ENCODE peak calls at places on chromosomes 3 and 15, in seven cellular contexts. One of them, this sample, is unnamed. For H3K9me3, the result is how much of the 10 kb centered on the place peaks cover.

GRCh38 chr15:28912422-28912821 is 26.6 kb downstream of the APBA2 start:
- DNase-seq in keratinocyte: no peak
- DNase-seq in tibial nerve: no peak
- DNase-seq in psoas muscle: no peak
- DNase-seq in prostate gland: no peak
- DNase-seq in naive thymus-derived CD4-positive, alpha-beta T cell: no peak
- DNase-seq in uterus: no peak
- DNase-seq in this sample: no peak

GRCh38 chr15:48681274-48681840 is 35.8 kb upstream of the FBN1 start:
- DNase-seq in tibial nerve: no peak
- DNase-seq in naive thymus-derived CD4-positive, alpha-beta T cell: no peak
- DNase-seq in uterus: no peak
- DNase-seq in keratinocyte: no peak
- DNase-seq in psoas muscle: no peak
- DNase-seq in prostate gland: no peak
- DNase-seq in this sample: no peak

GRCh38 chr3:12395349-12396012 is 88.8 kb upstream of the TSEN2 start:
- DNase-seq in prostate gland: no peak
- DNase-seq in uterus: no peak
- DNase-seq in tibial nerve: no peak
- DNase-seq in psoas muscle: no peak
- DNase-seq in naive thymus-derived CD4-positive, alpha-beta T cell: no peak
- DNase-seq in keratinocyte: no peak
- DNase-seq in this sample: no peak

GRCh38 chr15:72491768-72492167 is 17.6 kb downstream of the ARIH1 start:
- DNase-seq in uterus: no peak
- DNase-seq in tibial nerve: no peak
- DNase-seq in psoas muscle: no peak
- DNase-seq in keratinocyte: no peak
- DNase-seq in prostate gland: no peak
- DNase-seq in naive thymus-derived CD4-positive, alpha-beta T cell: no peak
- DNase-seq in this sample: no peak

GRCh38 chr3:50316657-50317242 is 5.8 kb downstream of the HYAL2 start:
- DNase-seq in tibial nerve: no peak
- DNase-seq in naive thymus-derived CD4-positive, alpha-beta T cell: no peak
- DNase-seq in psoas muscle: no peak
- DNase-seq in keratinocyte: peak
- DNase-seq in prostate gland: peak
- DNase-seq in uterus: peak
- DNase-seq in this sample: no peak

GRCh38 chr15:40133544-40133943 is 24.9 kb upstream of the BMF start:
- DNase-seq in tibial nerve: no peak
- DNase-seq in psoas muscle: no peak
- DNase-seq in naive thymus-derived CD4-positive, alpha-beta T cell: no peak
- DNase-seq in prostate gland: no peak
- DNase-seq in uterus: no peak
- DNase-seq in keratinocyte: no peak
- DNase-seq in this sample: no peak

GRCh38 chr3:112302881-112303761 is 9.1 kb upstream of the SLC9C1 start:
- DNase-seq in keratinocyte: no peak
- DNase-seq in tibial nerve: no peak
- DNase-seq in prostate gland: no peak
- DNase-seq in naive thymus-derived CD4-positive, alpha-beta T cell: peak
- DNase-seq in uterus: no peak
- DNase-seq in psoas muscle: no peak
- DNase-seq in this sample: no peak

GRCh38 chr15:70112018-70112395 is 14.3 kb upstream of the TLE3 start:
- DNase-seq in psoas muscle: no peak
- DNase-seq in prostate gland: no peak
- DNase-seq in keratinocyte: no peak
- DNase-seq in naive thymus-derived CD4-positive, alpha-beta T cell: no peak
- DNase-seq in tibial nerve: no peak
- DNase-seq in uterus: no peak
- DNase-seq in this sample: no peak

GRCh38 chr3:106198828-106199194 is 330.0 kb upstream of the CBLB start:
- DNase-seq in prostate gland: no peak
- DNase-seq in keratinocyte: no peak
- DNase-seq in naive thymus-derived CD4-positive, alpha-beta T cell: no peak
- DNase-seq in psoas muscle: no peak
- DNase-seq in tibial nerve: peak
- DNase-seq in uterus: no peak
- DNase-seq in this sample: no peak

GRCh38 chr15:90221251-90221900 is 12.4 kb downstream of the CIB1 start:
- DNase-seq in psoas muscle: peak
- DNase-seq in prostate gland: peak
- DNase-seq in tibial nerve: peak
- DNase-seq in naive thymus-derived CD4-positive, alpha-beta T cell: no peak
- DNase-seq in keratinocyte: no peak
- DNase-seq in uterus: peak
- DNase-seq in this sample: peak

GRCh38 chr3:152323834-152324233 is 55.1 kb downstream of the MBNL1 start:
- DNase-seq in prostate gland: no peak
- DNase-seq in tibial nerve: no peak
- DNase-seq in naive thymus-derived CD4-positive, alpha-beta T cell: no peak
- DNase-seq in uterus: no peak
- DNase-seq in keratinocyte: no peak
- DNase-seq in psoas muscle: no peak
- DNase-seq in this sample: no peak

GRCh38 chr3:37474936-37475335 is 300.6 kb upstream of the LRRFIP2 start:
- DNase-seq in naive thymus-derived CD4-positive, alpha-beta T cell: no peak
- DNase-seq in keratinocyte: no peak
- DNase-seq in uterus: no peak
- DNase-seq in prostate gland: no peak
- DNase-seq in psoas muscle: peak
- DNase-seq in tibial nerve: no peak
- DNase-seq in this sample: peak

GRCh38 chr3:26114851-26115250 is 325.0 kb downstream of the OXSM start:
- DNase-seq in tibial nerve: no peak
- DNase-seq in prostate gland: no peak
- DNase-seq in psoas muscle: no peak
- DNase-seq in uterus: no peak
- DNase-seq in naive thymus-derived CD4-positive, alpha-beta T cell: no peak
- DNase-seq in keratinocyte: no peak
- DNase-seq in this sample: no peak

DNA sequence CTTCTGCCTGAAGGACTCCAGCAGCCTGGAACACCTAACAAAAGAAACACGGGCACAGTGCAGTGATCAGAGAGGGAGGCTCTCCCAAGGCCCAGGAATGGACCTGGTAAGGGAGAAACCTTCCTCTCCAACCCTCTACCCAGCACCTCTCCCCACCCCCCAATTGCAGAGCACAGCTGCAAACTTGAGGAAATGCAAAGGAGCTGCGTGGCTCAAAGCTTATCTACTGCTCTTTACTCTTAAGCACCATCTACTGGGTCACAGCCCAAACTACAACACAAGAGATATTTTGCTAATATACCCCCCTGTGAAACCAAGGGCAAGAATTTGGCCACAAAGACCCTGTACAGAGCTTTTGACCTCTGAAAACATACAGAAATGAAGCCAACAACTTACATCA is 328.3 kb downstream of the OXSM start:
- DNase-seq in tibial nerve: no peak
- DNase-seq in psoas muscle: no peak
- DNase-seq in prostate gland: no peak
- DNase-seq in naive thymus-derived CD4-positive, alpha-beta T cell: no peak
- DNase-seq in uterus: no peak
- DNase-seq in keratinocyte: no peak
- DNase-seq in this sample: no peak
- H3K9me3 ChIP-seq in tibial nerve: under half
- H3K9me3 ChIP-seq in psoas muscle: under half
- H3K9me3 ChIP-seq in prostate gland: under half
- H3K9me3 ChIP-seq in naive thymus-derived CD4-positive, alpha-beta T cell: under half
- H3K9me3 ChIP-seq in uterus: under half
- H3K9me3 ChIP-seq in keratinocyte: under half
- H3K9me3 ChIP-seq in this sample: under half

DNA sequence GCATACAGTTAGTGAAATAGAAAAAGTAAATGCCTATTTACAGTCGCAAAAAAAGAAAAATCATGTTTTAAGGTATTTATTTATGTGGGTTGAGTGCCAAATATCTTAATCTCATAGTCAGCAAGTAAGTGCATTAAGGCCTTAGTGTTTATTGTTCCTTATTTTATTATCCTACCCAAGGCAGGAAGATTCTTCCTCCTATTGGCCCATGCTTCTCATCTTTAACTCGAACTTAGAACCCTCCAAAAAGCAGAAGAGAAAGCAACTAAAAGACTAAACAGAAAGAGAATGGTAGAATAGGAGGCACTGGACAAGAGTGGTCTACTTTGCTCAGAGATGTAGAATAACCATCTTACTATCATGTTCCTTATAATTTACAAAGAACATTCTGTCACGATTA is 7.5 kb downstream of the RFX7 start:
- DNase-seq in naive thymus-derived CD4-positive, alpha-beta T cell: no peak
- DNase-seq in psoas muscle: no peak
- DNase-seq in keratinocyte: no peak
- DNase-seq in prostate gland: no peak
- DNase-seq in uterus: no peak
- DNase-seq in tibial nerve: no peak
- DNase-seq in this sample: no peak
- H3K9me3 ChIP-seq in naive thymus-derived CD4-positive, alpha-beta T cell: under half
- H3K9me3 ChIP-seq in psoas muscle: under half
- H3K9me3 ChIP-seq in keratinocyte: under half
- H3K9me3 ChIP-seq in prostate gland: under half
- H3K9me3 ChIP-seq in uterus: under half
- H3K9me3 ChIP-seq in tibial nerve: under half
- H3K9me3 ChIP-seq in this sample: under half

DNA sequence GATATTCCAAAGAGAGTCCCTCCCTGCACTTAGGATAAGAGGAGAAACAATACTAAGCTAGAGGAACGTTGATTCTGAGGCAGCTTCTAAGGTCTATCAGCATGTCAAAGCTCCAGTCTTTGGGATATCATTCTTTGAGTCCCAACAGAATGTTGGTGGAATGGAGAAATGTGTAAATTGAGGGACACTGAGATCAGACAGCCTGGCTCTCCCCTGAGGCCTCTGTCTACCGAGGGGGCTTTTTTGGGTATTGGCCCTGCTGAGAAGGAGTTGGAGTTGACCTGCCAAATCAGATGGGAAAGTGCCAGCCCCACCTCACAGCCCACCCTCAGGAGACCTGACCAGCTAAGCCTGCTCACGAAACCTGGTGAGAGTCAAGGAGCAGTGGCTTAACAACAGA is 27.6 kb upstream of the LRTM1 start:
- DNase-seq in uterus: no peak
- DNase-seq in tibial nerve: no peak
- DNase-seq in psoas muscle: no peak
- DNase-seq in prostate gland: no peak
- DNase-seq in naive thymus-derived CD4-positive, alpha-beta T cell: no peak
- DNase-seq in keratinocyte: no peak
- DNase-seq in this sample: no peak
- H3K9me3 ChIP-seq in uterus: under half
- H3K9me3 ChIP-seq in tibial nerve: under half
- H3K9me3 ChIP-seq in psoas muscle: under half
- H3K9me3 ChIP-seq in prostate gland: under half
- H3K9me3 ChIP-seq in naive thymus-derived CD4-positive, alpha-beta T cell: under half
- H3K9me3 ChIP-seq in keratinocyte: under half
- H3K9me3 ChIP-seq in this sample: under half

DNA sequence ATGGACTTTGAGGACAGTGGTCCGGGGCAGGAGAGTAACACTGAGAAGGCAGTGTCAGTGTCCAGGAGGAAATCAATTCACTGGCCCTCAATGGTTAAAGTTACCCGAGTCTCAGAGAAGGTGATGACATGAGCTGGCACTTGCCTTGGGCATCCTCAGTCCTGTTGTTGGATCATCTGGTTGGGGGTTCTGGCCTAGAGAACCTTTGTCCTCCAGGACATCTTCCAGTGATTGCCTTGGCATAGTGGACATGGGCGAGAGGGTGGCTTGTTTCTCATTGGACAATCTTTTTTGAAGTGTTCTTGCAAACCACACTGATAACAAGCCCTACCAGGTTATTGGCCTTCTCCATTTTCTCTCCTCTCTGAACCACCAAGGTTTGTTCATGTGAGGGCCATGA is 83.4 kb upstream of the TERB2 start:
- DNase-seq in prostate gland: no peak
- DNase-seq in uterus: no peak
- DNase-seq in tibial nerve: no peak
- DNase-seq in naive thymus-derived CD4-positive, alpha-beta T cell: no peak
- DNase-seq in keratinocyte: no peak
- DNase-seq in psoas muscle: no peak
- DNase-seq in this sample: no peak
- H3K9me3 ChIP-seq in prostate gland: under half
- H3K9me3 ChIP-seq in uterus: under half
- H3K9me3 ChIP-seq in tibial nerve: under half
- H3K9me3 ChIP-seq in naive thymus-derived CD4-positive, alpha-beta T cell: under half
- H3K9me3 ChIP-seq in keratinocyte: under half
- H3K9me3 ChIP-seq in psoas muscle: under half
- H3K9me3 ChIP-seq in this sample: under half

DNA sequence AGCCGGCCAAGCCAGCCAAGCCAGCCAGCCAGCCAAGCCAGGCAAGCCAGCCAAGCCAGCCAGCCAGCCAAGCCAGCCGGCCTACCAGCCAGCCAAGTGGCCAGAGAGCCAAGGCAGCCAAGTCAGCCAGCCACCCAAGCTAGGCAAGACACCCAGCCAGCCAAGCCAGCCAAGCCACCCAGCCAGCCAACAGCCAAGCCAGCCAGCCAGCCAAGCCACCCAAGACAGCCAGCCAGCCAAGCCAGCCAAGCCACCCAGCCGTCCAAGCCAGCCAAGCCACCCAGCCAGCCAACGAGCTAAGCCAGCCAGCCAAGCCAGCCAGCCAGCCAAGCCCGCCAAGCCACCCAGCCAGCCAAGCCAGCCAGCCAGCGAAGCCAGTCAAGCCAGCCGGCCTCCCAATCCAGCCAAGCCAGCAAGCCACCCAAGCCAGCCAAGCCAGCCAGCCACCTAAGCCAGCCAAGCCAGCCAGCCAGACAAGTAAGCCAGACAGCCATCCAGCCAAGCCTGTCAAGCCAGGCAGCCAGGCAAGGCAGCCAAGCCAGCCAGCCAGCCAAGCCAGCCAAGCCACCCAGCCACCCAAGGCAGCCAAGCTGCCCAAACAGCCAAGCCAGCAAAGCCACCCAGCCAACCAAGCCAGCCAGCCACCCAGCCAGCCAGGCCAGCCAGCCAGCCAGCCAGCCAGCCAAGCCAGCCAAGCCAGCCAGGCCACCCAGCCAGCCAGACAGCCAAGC is 200.5 kb downstream of the GOLGA6L6 start:
- DNase-seq in psoas muscle: peak
- DNase-seq in prostate gland: peak
- DNase-seq in tibial nerve: no peak
- DNase-seq in naive thymus-derived CD4-positive, alpha-beta T cell: peak
- DNase-seq in keratinocyte: no peak
- DNase-seq in uterus: peak
- DNase-seq in this sample: peak
- H3K9me3 ChIP-seq in psoas muscle: under half
- H3K9me3 ChIP-seq in prostate gland: under half
- H3K9me3 ChIP-seq in tibial nerve: under half
- H3K9me3 ChIP-seq in naive thymus-derived CD4-positive, alpha-beta T cell: under half
- H3K9me3 ChIP-seq in keratinocyte: half or more
- H3K9me3 ChIP-seq in uterus: under half
- H3K9me3 ChIP-seq in this sample: under half

GRCh38 chr3:40528426-40528825 is 3.7 kb downstream of the ZNF621 start:
- DNase-seq in psoas muscle: no peak
- DNase-seq in uterus: no peak
- DNase-seq in tibial nerve: no peak
- DNase-seq in keratinocyte: no peak
- DNase-seq in naive thymus-derived CD4-positive, alpha-beta T cell: no peak
- DNase-seq in prostate gland: no peak
- DNase-seq in this sample: no peak

GRCh38 chr3:40532252-40532651 is 7.5 kb downstream of the ZNF621 start:
- DNase-seq in naive thymus-derived CD4-positive, alpha-beta T cell: no peak
- DNase-seq in prostate gland: no peak
- DNase-seq in keratinocyte: no peak
- DNase-seq in psoas muscle: no peak
- DNase-seq in uterus: no peak
- DNase-seq in tibial nerve: no peak
- DNase-seq in this sample: no peak

GRCh38 chr3:40534283-40534682 is 9.5 kb downstream of the ZNF621 start:
- DNase-seq in prostate gland: no peak
- DNase-seq in psoas muscle: no peak
- DNase-seq in naive thymus-derived CD4-positive, alpha-beta T cell: no peak
- DNase-seq in keratinocyte: no peak
- DNase-seq in uterus: no peak
- DNase-seq in tibial nerve: no peak
- DNase-seq in this sample: no peak
- H3K9me3 ChIP-seq in prostate gland: under half
- H3K9me3 ChIP-seq in psoas muscle: under half
- H3K9me3 ChIP-seq in naive thymus-derived CD4-positive, alpha-beta T cell: under half
- H3K9me3 ChIP-seq in keratinocyte: under half
- H3K9me3 ChIP-seq in uterus: under half
- H3K9me3 ChIP-seq in tibial nerve: under half
- H3K9me3 ChIP-seq in this sample: under half